ENCODE peak calls at places on chromosomes 1 and 21, in four cellular contexts. F, L, K and G are unnamed samples.

GRCh38 chr1:109404838-109405237 is 7.1 kb upstream of the SORT1 start:
- DNase-seq in K (no peak), F (no peak), L (no peak), G (no peak)

GRCh38 chr1:229990326-229990725 is 76.7 kb upstream of the GALNT2 start:
- DNase-seq in L (no peak), K (no peak), F (no peak), G (no peak)

GRCh38 chr21:16797530-16797929 is 715.3 kb upstream of the CXADR start:
- DNase-seq in F (no peak), L (no peak), K (no peak), G (no peak)

GRCh38 chr1:219927956-219928790 is at the start of gene SLC30A10:
- DNase-seq in K (no peak), L (no peak), F (peak; percentile 5), G (peak; percentile 35)

GRCh38 chr1:70008658-70009057 is 196.7 kb downstream of the LRRC40 start:
- DNase-seq in K (no peak), L (no peak), F (no peak), G (no peak)

GRCh38 chr1:29808141-29808995 is 572.0 kb downstream of the PTPRU start:
- DNase-seq in K (no peak), L (no peak), F (no peak), G (no peak)

GRCh38 chr1:110672001-110672752 is 2.6 kb downstream of the KCNA3 start:
- DNase-seq in K (no peak), F (no peak), L (no peak), G (peak; percentile 39)

GRCh38 chr1:2148691-2149090 is 45.9 kb downstream of the FAAP20 start:
- DNase-seq in L (no peak), K (no peak), F (no peak), G (no peak)

GRCh38 chr1:197674286-197674685 is 101.0 kb downstream of the DENND1B start:
- DNase-seq in L (no peak), F (no peak), K (no peak), G (no peak)

GRCh38 chr1:90800012-90800717 is 83.1 kb upstream of the BARHL2 start:
- DNase-seq in L (no peak), F (no peak), K (no peak), G (no peak)

GRCh38 chr1:67683306-67683705 is 1.7 kb upstream of the GADD45A start:
- DNase-seq in K (no peak), L (peak; percentile 77), F (peak; percentile 83), G (peak; percentile 84)

GRCh38 chr1:69967245-69967766 is 238.1 kb downstream of the LRRC40 start:
- DNase-seq in K (no peak), L (no peak), F (no peak), G (peak; percentile 38)

GRCh38 chr1:205298191-205298994 is 23.2 kb downstream of the NUAK2 start:
- DNase-seq in F (peak; percentile 93), K (peak; percentile 89), L (peak; percentile 84), G (peak; percentile 98)

GRCh38 chr1:41483960-41484844 is at the start of gene EDN2:
- DNase-seq in F (peak; percentile 66), K (no peak), L (no peak), G (peak; percentile 17)

GRCh38 chr1:164296172-164296571 is 262.8 kb upstream of the PBX1 start:
- DNase-seq in K (no peak), L (no peak), F (no peak), G (no peak)

GRCh38 chr1:86296305-86297205 is 99.6 kb downstream of the ODF2L start:
- DNase-seq in F (no peak), K (no peak), L (no peak), G (no peak)

GRCh38 chr1:9351654-9352271 is 59.1 kb downstream of the SPSB1 start:
- DNase-seq in F (no peak), K (no peak), L (peak; percentile 78), G (no peak)

GRCh38 chr1:226608699-226609505 is 60.3 kb downstream of the STUM start:
- DNase-seq in F (peak; percentile 20), K (peak; percentile 51), L (no peak), G (peak; percentile 66)
- TF ChIP-seq EZH2 in F (no peak), K (no peak), L (no peak), G (no peak)

GRCh38 chr1:84939151-84939550 is 46.1 kb upstream of the LPAR3 start:
- DNase-seq in F (no peak), L (no peak), K (no peak), G (peak; percentile 61)

GRCh38 chr1:84941843-84942242 is 48.8 kb upstream of the LPAR3 start:
- DNase-seq in F (no peak), K (no peak), L (no peak), G (no peak)

GRCh38 chr1:84936116-84936810 is 43.3 kb upstream of the LPAR3 start:
- DNase-seq in F (peak; percentile 54), K (peak; percentile 39), L (peak; percentile 56), G (peak; percentile 73)

GRCh38 chr1:84939761-84940160 is 46.8 kb upstream of the LPAR3 start:
- DNase-seq in F (no peak), K (no peak), L (no peak), G (no peak)

GRCh38 chr1:84940481-84940880 is 47.5 kb upstream of the LPAR3 start:
- DNase-seq in F (peak; percentile 35), K (no peak), L (no peak), G (peak; percentile 28)
- H3K4me2 ChIP-seq in F (no peak overlapping the region), K (no peak overlapping the region), L (no peak overlapping the region), G (no peak overlapping the region)

GRCh38 chr21:33018707-33019455 is 6.9 kb upstream of the OLIG2 start:
- DNase-seq in L (no peak), K (no peak), F (no peak), G (no peak)
- TF ChIP-seq EZH2 in L (no peak), K (no peak), F (peak; percentile 11), G (no peak)

GRCh38 chr21:38503588-38503987 is 5.3 kb upstream of the ERG start:
- DNase-seq in F (peak; percentile 52), L (no peak), K (no peak), G (peak; percentile 49)
- H3K4me2 ChIP-seq in F (peak overlapping the region; percentile 74), L (no peak overlapping the region), K (no peak overlapping the region), G (peak overlapping the region; percentile 26)

GRCh38 chr1:6245086-6245868 is 1.3 kb downstream of the HES3 start:
- DNase-seq in K (peak; percentile 57), L (peak; percentile 47), F (peak; percentile 77), G (peak; percentile 92)
- TF ChIP-seq EZH2 in K (no peak), L (no peak), F (no peak), G (no peak)

DNA sequence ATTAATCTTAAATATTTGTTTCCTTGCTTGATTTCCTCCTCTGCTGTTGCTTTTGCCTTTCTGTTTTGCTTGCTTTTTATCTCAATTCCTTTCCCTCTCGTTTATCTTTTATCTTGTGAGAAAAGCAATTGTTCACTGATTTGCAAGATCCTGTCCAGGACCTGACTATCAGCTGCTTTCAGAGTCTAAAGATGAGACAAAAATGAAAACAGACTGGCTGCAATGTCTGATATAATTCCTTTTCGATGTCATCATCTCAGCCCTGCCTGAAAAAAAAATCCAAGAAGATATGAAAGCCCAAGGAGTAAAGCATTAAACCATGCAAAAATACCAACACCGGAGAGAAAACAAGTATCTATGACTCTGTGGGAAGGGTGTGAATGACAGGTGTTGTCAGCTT is 225.5 kb downstream of the PATJ start:
- DNase-seq in K (no peak), L (no peak), F (no peak), G (peak; percentile 10)
- H3K4me2 ChIP-seq in K (no peak overlapping the region), L (no peak overlapping the region), F (peak overlapping the region; percentile 35), G (peak overlapping the region; percentile 1)

GRCh38 chr1:241083285-241083684 is 273.7 kb downstream of the RGS7 start:
- DNase-seq in K (no peak), L (no peak), F (no peak), G (no peak)

GRCh38 chr1:241077386-241078147 is 279.4 kb downstream of the RGS7 start:
- DNase-seq in F (no peak), L (no peak), K (no peak), G (peak; percentile 1)

GRCh38 chr1:241079459-241079858 is 277.5 kb downstream of the RGS7 start:
- DNase-seq in F (no peak), K (no peak), L (no peak), G (no peak)

GRCh38 chr1:241081473-241081872 is 275.5 kb downstream of the RGS7 start:
- DNase-seq in L (no peak), K (no peak), F (no peak), G (no peak)

GRCh38 chr1:241079018-241079417 is 278.0 kb downstream of the RGS7 start:
- DNase-seq in L (no peak), K (no peak), F (no peak), G (no peak)
- TF ChIP-seq EZH2 in L (no peak), K (no peak), F (no peak), G (no peak)